ENCODE peak calls at places on chromosomes 16 and 17, in five cellular contexts. One of them, this sample, is unnamed.

GRCh38 chr16:70522216-70523000 is 946 bp downstream of the COG4 start:
- DNase-seq in stomach: no peak
- DNase-seq in HepG2: no peak
- DNase-seq in HCT116: no peak
- DNase-seq in esophagus muscularis mucosa: no peak
- DNase-seq in this sample: no peak

GRCh38 chr17:39134878-39135277 is 16.6 kb downstream of the PLXDC1 start:
- DNase-seq in HepG2: no peak
- DNase-seq in esophagus muscularis mucosa: no peak
- DNase-seq in stomach: no peak
- DNase-seq in HCT116: no peak
- DNase-seq in this sample: no peak

GRCh38 chr16:46975165-46975564 is 1.7 kb upstream of the DNAJA2 start:
- DNase-seq in HCT116: no peak
- DNase-seq in HepG2: no peak
- DNase-seq in esophagus muscularis mucosa: no peak
- DNase-seq in stomach: no peak
- DNase-seq in this sample: no peak

GRCh38 chr16:27841061-27841801 is 222.3 kb downstream of the GSG1L start:
- DNase-seq in HepG2: no peak
- DNase-seq in stomach: no peak
- DNase-seq in esophagus muscularis mucosa: no peak
- DNase-seq in HCT116: no peak
- DNase-seq in this sample: no peak

GRCh38 chr17:58756246-58757161 is 850 bp downstream of the PPM1E start:
- DNase-seq in HCT116: no peak
- DNase-seq in stomach: no peak
- DNase-seq in HepG2: no peak
- DNase-seq in esophagus muscularis mucosa: no peak
- DNase-seq in this sample: no peak

GRCh38 chr16:22092143-22092933 is at the start of gene VWA3A:
- DNase-seq in esophagus muscularis mucosa: peak; percentile 88
- DNase-seq in stomach: no peak
- DNase-seq in HepG2: no peak
- DNase-seq in HCT116: no peak
- DNase-seq in this sample: no peak

GRCh38 chr17:17106716-17107115 is 64.5 kb downstream of the MPRIP start:
- DNase-seq in stomach: no peak
- DNase-seq in HepG2: no peak
- DNase-seq in esophagus muscularis mucosa: no peak
- DNase-seq in HCT116: no peak
- DNase-seq in this sample: no peak

GRCh38 chr17:16459850-16460550 is 32.0 kb downstream of the LRRC75A start:
- DNase-seq in stomach: no peak
- DNase-seq in HCT116: no peak
- DNase-seq in esophagus muscularis mucosa: no peak
- DNase-seq in HepG2: no peak
- DNase-seq in this sample: no peak

GRCh38 chr17:71379512-71379911 is 741.3 kb upstream of the SOX9 start:
- DNase-seq in stomach: no peak
- DNase-seq in HepG2: no peak
- DNase-seq in esophagus muscularis mucosa: no peak
- DNase-seq in HCT116: no peak
- DNase-seq in this sample: no peak

GRCh38 chr17:28758411-28759121 is 14.8 kb downstream of the TRAF4 start:
- DNase-seq in HCT116: no peak
- DNase-seq in esophagus muscularis mucosa: no peak
- DNase-seq in stomach: no peak
- DNase-seq in HepG2: no peak
- DNase-seq in this sample: no peak

GRCh38 chr17:55228683-55229192 is 36.0 kb upstream of the HLF start:
- DNase-seq in HCT116: no peak
- DNase-seq in esophagus muscularis mucosa: no peak
- DNase-seq in HepG2: no peak
- DNase-seq in stomach: no peak
- DNase-seq in this sample: no peak

GRCh38 chr17:20187049-20187448 is 177.9 kb downstream of the SPECC1 start:
- DNase-seq in esophagus muscularis mucosa: no peak
- DNase-seq in stomach: no peak
- DNase-seq in HepG2: no peak
- DNase-seq in HCT116: no peak
- DNase-seq in this sample: no peak

GRCh38 chr17:77186141-77186604 is 45.4 kb downstream of the SEC14L1 start:
- DNase-seq in HepG2: no peak
- DNase-seq in stomach: no peak
- DNase-seq in esophagus muscularis mucosa: no peak
- DNase-seq in HCT116: no peak
- DNase-seq in this sample: no peak

GRCh38 chr17:65785109-65785508 is 223.7 kb upstream of the AXIN2 start:
- DNase-seq in stomach: no peak
- DNase-seq in HepG2: peak; percentile 95
- DNase-seq in HCT116: peak; percentile 66
- DNase-seq in esophagus muscularis mucosa: no peak
- DNase-seq in this sample: peak; percentile 33

GRCh38 chr17:34519286-34519685 is 60.1 kb upstream of the TMEM132E start:
- DNase-seq in stomach: no peak
- DNase-seq in HCT116: no peak
- DNase-seq in esophagus muscularis mucosa: no peak
- DNase-seq in HepG2: peak; percentile 8
- DNase-seq in this sample: no peak

GRCh38 chr17:77628035-77628434 is 330.5 kb upstream of the TNRC6C start:
- DNase-seq in esophagus muscularis mucosa: no peak
- DNase-seq in HCT116: no peak
- DNase-seq in HepG2: no peak
- DNase-seq in stomach: no peak
- DNase-seq in this sample: no peak

GRCh38 chr17:882827-883585 is 96.6 kb downstream of the NXN start:
- DNase-seq in HepG2: peak; percentile 83
- DNase-seq in esophagus muscularis mucosa: no peak
- DNase-seq in HCT116: no peak
- DNase-seq in stomach: peak; percentile 78
- DNase-seq in this sample: peak; percentile 56

GRCh38 chr17:46940692-46941404 is 17.9 kb downstream of the GOSR2 start:
- DNase-seq in stomach: peak; percentile 79
- DNase-seq in HepG2: peak; percentile 85
- DNase-seq in HCT116: peak; percentile 66
- DNase-seq in esophagus muscularis mucosa: no peak
- DNase-seq in this sample: peak; percentile 60

GRCh38 chr16:11250091-11250785 is 5.8 kb downstream of the SOCS1 start:
- DNase-seq in stomach: no peak
- DNase-seq in HCT116: no peak
- DNase-seq in esophagus muscularis mucosa: no peak
- DNase-seq in HepG2: no peak
- DNase-seq in this sample: no peak
- TF ChIP-seq POLR2AphosphoS5 in stomach: no peak
- TF ChIP-seq POLR2AphosphoS5 in HCT116: no peak
- TF ChIP-seq POLR2AphosphoS5 in esophagus muscularis mucosa: no peak
- TF ChIP-seq POLR2AphosphoS5 in HepG2: no peak
- TF ChIP-seq POLR2AphosphoS5 in this sample: no peak

GRCh38 chr16:49078104-49078503 is 203.5 kb downstream of the CBLN1 start:
- DNase-seq in HCT116: no peak
- DNase-seq in stomach: no peak
- DNase-seq in esophagus muscularis mucosa: peak; percentile 5
- DNase-seq in HepG2: no peak
- DNase-seq in this sample: no peak
- H3K9me3 ChIP-seq in HCT116: no peaks in the 10 kb centered on the region
- H3K9me3 ChIP-seq in stomach: peaks cover 4% of the 10 kb centered on the region
- H3K9me3 ChIP-seq in esophagus muscularis mucosa: no peaks in the 10 kb centered on the region
- H3K9me3 ChIP-seq in HepG2: peaks cover 20% of the 10 kb centered on the region
- H3K9me3 ChIP-seq in this sample: no peaks in the 10 kb centered on the region

GRCh38 chr16:1746693-1747195 is 24.6 kb downstream of the NME3 start:
- DNase-seq in esophagus muscularis mucosa: no peak
- DNase-seq in HepG2: no peak
- DNase-seq in stomach: no peak
- DNase-seq in HCT116: no peak
- DNase-seq in this sample: no peak

GRCh38 chr16:1745900-1746692 is 25.2 kb downstream of the NME3 start:
- DNase-seq in esophagus muscularis mucosa: no peak
- DNase-seq in HCT116: no peak
- DNase-seq in HepG2: no peak
- DNase-seq in stomach: no peak
- DNase-seq in this sample: no peak

GRCh38 chr16:1743376-1744337 is 27.7 kb downstream of the NME3 start:
- DNase-seq in stomach: no peak
- DNase-seq in HCT116: no peak
- DNase-seq in HepG2: no peak
- DNase-seq in esophagus muscularis mucosa: no peak
- DNase-seq in this sample: no peak

GRCh38 chr16:1744338-1744840 is 27.0 kb downstream of the NME3 start:
- DNase-seq in HepG2: no peak
- DNase-seq in esophagus muscularis mucosa: no peak
- DNase-seq in stomach: no peak
- DNase-seq in HCT116: no peak
- DNase-seq in this sample: no peak

GRCh38 chr16:1745181-1745899 is 26.0 kb downstream of the NME3 start:
- DNase-seq in HepG2: no peak
- DNase-seq in HCT116: no peak
- DNase-seq in esophagus muscularis mucosa: no peak
- DNase-seq in stomach: no peak
- DNase-seq in this sample: no peak
- TF ChIP-seq CTCF in HepG2: no peak
- TF ChIP-seq CTCF in HCT116: no peak
- TF ChIP-seq CTCF in esophagus muscularis mucosa: no peak
- TF ChIP-seq CTCF in stomach: no peak
- TF ChIP-seq CTCF in this sample: no peak

DNA sequence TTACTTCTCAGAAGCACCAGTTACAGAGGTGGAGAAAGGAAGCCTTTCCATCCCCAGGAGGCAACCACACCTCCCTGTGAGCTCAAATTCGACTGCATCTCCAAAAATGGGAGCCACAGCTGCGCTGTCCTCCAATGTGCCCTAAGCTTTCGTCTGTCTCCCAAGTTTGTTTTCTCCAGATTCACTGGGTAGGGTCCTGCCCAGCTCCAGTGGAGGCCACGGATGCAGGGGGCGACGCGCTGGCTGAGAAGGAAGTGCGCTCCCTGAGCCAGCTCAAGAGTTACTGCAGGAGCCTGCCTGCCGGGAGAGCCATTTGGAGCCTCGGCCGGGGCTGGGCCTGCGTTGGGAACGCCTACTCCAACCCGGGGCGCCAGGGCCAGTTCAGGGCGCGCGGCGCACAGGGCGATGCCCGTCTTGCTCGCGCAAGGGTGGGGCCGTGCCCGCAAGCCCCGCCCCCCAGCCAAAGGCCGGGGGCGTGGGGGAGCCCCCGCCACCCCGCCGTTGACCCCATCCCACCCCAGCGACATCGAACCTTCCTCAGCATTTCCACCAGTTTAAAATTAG is 19.5 kb downstream of the SIAH1 start:
- DNase-seq in HCT116: peak; percentile 77
- DNase-seq in stomach: peak; percentile 94
- DNase-seq in HepG2: peak; percentile 83
- DNase-seq in esophagus muscularis mucosa: peak; percentile 96
- DNase-seq in this sample: peak; percentile 92
- TF ChIP-seq POLR2AphosphoS5 in HCT116: peak; percentile 76
- TF ChIP-seq POLR2AphosphoS5 in stomach: peak; percentile 92
- TF ChIP-seq POLR2AphosphoS5 in HepG2: peak; percentile 83
- TF ChIP-seq POLR2AphosphoS5 in esophagus muscularis mucosa: peak; percentile 91
- TF ChIP-seq POLR2AphosphoS5 in this sample: peak; percentile 90

DNA sequence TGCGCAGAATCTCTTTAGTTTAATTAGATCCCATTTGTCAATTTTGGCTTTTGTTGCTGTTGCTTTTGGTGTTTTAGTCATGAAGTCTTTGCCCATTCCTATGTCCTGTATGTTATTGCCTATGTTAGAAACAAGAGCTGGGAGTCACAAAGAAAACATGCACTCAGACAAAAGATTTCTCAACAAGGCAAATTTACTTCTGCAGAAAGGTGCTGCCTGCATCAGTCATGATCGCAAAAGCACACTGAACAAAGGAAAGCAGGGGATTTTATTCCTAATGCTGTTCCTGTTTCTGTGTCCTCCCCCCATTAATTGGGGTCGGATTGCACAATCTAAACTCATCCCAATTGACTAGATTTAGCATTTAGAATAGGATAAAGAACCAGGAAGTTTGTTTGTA is 55.9 kb downstream of the ATF7IP2 start:
- DNase-seq in HCT116: no peak
- DNase-seq in HepG2: no peak
- DNase-seq in esophagus muscularis mucosa: no peak
- DNase-seq in stomach: no peak
- DNase-seq in this sample: no peak
- H3K9me3 ChIP-seq in HCT116: peaks cover 4% of the 10 kb centered on the region
- H3K9me3 ChIP-seq in HepG2: peaks cover 32% of the 10 kb centered on the region
- H3K9me3 ChIP-seq in esophagus muscularis mucosa: no peaks in the 10 kb centered on the region
- H3K9me3 ChIP-seq in stomach: peaks cover 20% of the 10 kb centered on the region
- H3K9me3 ChIP-seq in this sample: no peaks in the 10 kb centered on the region

DNA sequence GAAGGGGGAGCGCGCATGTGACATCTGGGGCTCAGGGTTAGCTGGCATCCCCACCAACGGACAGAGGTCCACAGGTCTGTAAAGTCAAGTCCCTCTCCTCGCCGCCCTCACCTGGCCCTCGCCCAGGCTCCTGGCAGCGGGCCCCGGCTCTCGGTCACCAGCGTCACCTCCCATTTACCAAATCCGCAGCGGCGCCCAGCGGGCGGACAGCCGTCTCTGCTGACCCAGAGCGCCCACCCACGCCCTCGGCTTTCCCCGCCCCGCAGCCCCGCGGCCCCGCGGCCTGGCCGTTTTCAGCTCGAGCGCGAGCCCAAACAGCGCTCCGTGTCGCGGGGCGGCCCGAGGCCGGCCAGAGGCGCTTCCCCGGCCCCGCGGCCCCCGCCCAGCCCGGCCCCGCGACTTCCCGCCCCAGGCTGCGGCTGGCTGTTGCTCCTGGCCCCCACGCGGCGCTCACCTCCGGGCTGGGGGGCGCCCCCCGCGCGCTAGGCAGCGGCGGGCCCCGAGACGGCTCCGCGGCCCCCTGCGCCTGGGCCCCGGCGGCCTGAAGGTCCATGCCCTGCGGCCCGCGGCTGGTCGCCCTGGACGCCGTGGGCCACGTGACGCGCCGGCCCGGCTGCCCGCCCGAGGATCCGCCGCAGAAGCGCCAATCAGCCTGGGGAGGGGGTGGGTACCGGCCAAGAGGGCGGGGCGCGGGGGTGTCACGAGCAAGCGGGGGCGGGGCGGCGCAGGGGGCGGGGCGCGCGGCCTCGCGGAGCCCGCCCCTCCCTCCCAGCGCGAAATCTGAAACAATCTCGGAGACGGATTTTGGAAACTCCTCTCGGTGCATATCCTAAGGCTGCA is at the start of gene COPRS:
- DNase-seq in HCT116: peak; percentile 54
- DNase-seq in stomach: peak; percentile 91
- DNase-seq in esophagus muscularis mucosa: peak; percentile 96
- DNase-seq in HepG2: peak; percentile 64
- DNase-seq in this sample: peak; percentile 88
- TF ChIP-seq CTCF in HCT116: no peak
- TF ChIP-seq CTCF in stomach: peak; percentile 19
- TF ChIP-seq CTCF in esophagus muscularis mucosa: peak; percentile 40
- TF ChIP-seq CTCF in HepG2: peak; percentile 53
- TF ChIP-seq CTCF in this sample: peak; percentile 37

This sample was measured in prostate gland.